ENCODE peak calls at places on chromosomes 13 and 19, in seven cellular contexts. H is endothelial cell of umbilical vein, T is NCI-H1436, G is anterior cingulate cortex, Q is mucosa of descending colon, L is AG09319, B is neuronal stem cell. W is an unnamed sample.

GRCh38 chr13:112664501-112665203 is 25.2 kb upstream of the ATP11A start:
- DNase-seq in H (no peak), T (no peak), G (no peak), Q (no peak), L (no peak), B (no peak), W (no peak)

GRCh38 chr19:8585894-8586750 is 8.9 kb upstream of the MYO1F start:
- DNase-seq in H (no peak), T (peak), G (no peak), Q (peak), L (no peak), B (peak), W (peak)

GRCh38 chr13:59016250-59016649 is 1147.5 kb downstream of the DIAPH3 start:
- DNase-seq in H (no peak), T (no peak), G (no peak), Q (no peak), L (no peak), B (no peak), W (no peak)

GRCh38 chr13:21998279-21998678 is 327.4 kb downstream of the FGF9 start:
- DNase-seq in H (no peak), T (no peak), G (no peak), Q (no peak), L (no peak), B (no peak), W (peak)

GRCh38 chr19:2491130-2491801 is 15.3 kb downstream of the GADD45B start:
- DNase-seq in H (peak), T (peak), G (no peak), Q (peak), L (no peak), B (no peak), W (no peak)

GRCh38 chr13:28489536-28489935 is 5.4 kb downstream of the FLT1 start:
- DNase-seq in H (peak), T (no peak), G (no peak), Q (no peak), L (peak), B (no peak), W (no peak)

GRCh38 chr13:19890030-19890429 is 26.6 kb upstream of the ZMYM5 start:
- DNase-seq in H (no peak), T (no peak), G (no peak), Q (no peak), L (no peak), B (no peak), W (no peak)

GRCh38 chr19:46416077-46416709 is 2.8 kb upstream of the CCDC8 start:
- DNase-seq in H (peak), T (peak), G (peak), Q (peak), L (peak), B (peak), W (peak)

GRCh38 chr19:51224163-51224641 is 678 bp upstream of the CD33 start:
- DNase-seq in H (no peak), T (no peak), G (no peak), Q (no peak), L (no peak), B (no peak), W (no peak)

GRCh38 chr19:16259385-16260159 is 61.9 kb downstream of the AP1M1 start:
- DNase-seq in H (no peak), T (no peak), G (no peak), Q (no peak), L (no peak), B (no peak), W (no peak)

GRCh38 chr19:10855879-10856522 is 7.8 kb downstream of the C19orf38 start:
- DNase-seq in H (peak), T (no peak), G (no peak), Q (peak), L (no peak), B (no peak), W (peak)

GRCh38 chr13:99062593-99062992 is 84.7 kb upstream of the DOCK9 start:
- DNase-seq in H (peak), T (no peak), G (no peak), Q (peak), L (no peak), B (no peak), W (no peak)

GRCh38 chr19:53254451-53255341 is at the start of gene ZNF677:
- DNase-seq in H (peak), T (peak), G (peak), Q (peak), L (peak), B (peak), W (peak)

GRCh38 chr19:19064811-19065745 is 1.3 kb downstream of the SLC25A42 start:
- DNase-seq in H (peak), T (no peak), G (no peak), Q (peak), L (no peak), B (no peak), W (peak)

GRCh38 chr19:40240332-40240731 is 13.8 kb upstream of the CCNP start:
- DNase-seq in H (no peak), T (no peak), G (no peak), Q (no peak), L (no peak), B (no peak), W (no peak)

GRCh38 chr19:38650911-38651584 is 3.6 kb downstream of the ACTN4 start:
- DNase-seq in H (peak), T (no peak), G (no peak), Q (no peak), L (no peak), B (no peak), W (no peak)